ENCODE peak calls at places on chromosomes 7 and 10, in five cellular contexts. G is Ammon's horn; P is NCI-H524; Y is naive thymus-derived CD8-positive, alpha-beta T cell; D is stomach. N is an unnamed sample.

GRCh38 chr10:499991-500390 is 189.5 kb downstream of the DIP2C start:
- DNase-seq in P (no peak), G (no peak), Y (no peak), D (no peak), N (no peak)

GRCh38 chr7:8751557-8752231 is 318.3 kb downstream of the NXPH1 start:
- DNase-seq in G (no peak), Y (no peak), D (peak), P (no peak), N (no peak)

GRCh38 chr10:24884793-24885192 is 67.6 kb downstream of the PRTFDC1 start:
- DNase-seq in D (no peak), P (no peak), Y (no peak), G (no peak), N (no peak)

GRCh38 chr10:74371696-74372095 is 220.7 kb downstream of the ADK start:
- DNase-seq in P (no peak), Y (no peak), G (no peak), D (no peak), N (no peak)

GRCh38 chr7:73623798-73624668 is at the start of gene MLXIPL:
- DNase-seq in P (peak), Y (peak), G (peak), D (peak), N (peak)

GRCh38 chr7:84452618-84453017 is 258.0 kb upstream of the SEMA3A start:
- DNase-seq in Y (no peak), D (no peak), P (no peak), G (no peak), N (no peak)

GRCh38 chr10:129786216-129786615 is 177.9 kb downstream of the EBF3 start:
- DNase-seq in D (no peak), Y (no peak), G (no peak), P (no peak), N (no peak)

GRCh38 chr10:18886102-18886501 is 162.5 kb upstream of the MALRD1 start:
- DNase-seq in G (no peak), P (no peak), Y (no peak), D (no peak), N (no peak)

GRCh38 chr7:8285155-8285554 is 23.2 kb upstream of the ICA1 start:
- DNase-seq in Y (no peak), G (no peak), P (no peak), D (no peak), N (no peak)

GRCh38 chr7:21330462-21331178 is 97.3 kb upstream of the SP4 start:
- DNase-seq in P (no peak), D (no peak), Y (no peak), G (no peak), N (no peak)

GRCh38 chr10:104435822-104436221 is 82.2 kb downstream of the CFAP58 start:
- DNase-seq in Y (no peak), G (peak), D (no peak), P (no peak), N (no peak)

GRCh38 chr7:18241543-18242231 is 214.0 kb upstream of the PRPS1L1 start:
- DNase-seq in G (no peak), D (no peak), Y (no peak), P (no peak), N (no peak)

GRCh38 chr10:98602224-98602623 is 155.5 kb upstream of the HPS1 start:
- DNase-seq in Y (no peak), G (no peak), P (no peak), D (no peak), N (no peak)

GRCh38 chr10:33327750-33328149 is 6.7 kb downstream of the NRP1 start:
- DNase-seq in G (no peak), Y (no peak), P (no peak), D (no peak), N (no peak)

GRCh38 chr10:86756511-86757109 is at the start of gene BMPR1A:
- DNase-seq in Y (no peak), D (peak), P (no peak), G (no peak), N (no peak)

GRCh38 chr7:73433924-73434700 is 534 bp downstream of the FZD9 start:
- DNase-seq in Y (peak), G (no peak), P (no peak), D (no peak), N (no peak)

GRCh38 chr7:133675510-133676218 is 422.8 kb downstream of the EXOC4 start:
- DNase-seq in P (no peak), G (peak), Y (no peak), D (no peak), N (no peak)

GRCh38 chr10:1706711-1707110 is 30.6 kb downstream of the ADARB2 start:
- DNase-seq in P (no peak), G (no peak), Y (peak), D (no peak), N (no peak)

GRCh38 chr10:72692057-72692891 is at the start of gene MCU:
- DNase-seq in G (peak), Y (peak), D (peak), P (peak), N (peak)

GRCh38 chr10:58856508-58857240 is 319.8 kb upstream of the PHYHIPL start:
- DNase-seq in D (no peak), G (peak), Y (no peak), P (no peak), N (no peak)

GRCh38 chr10:121662945-121663917 is 65.0 kb upstream of the FGFR2 start:
- DNase-seq in G (peak), D (no peak), Y (no peak), P (no peak), N (peak)

GRCh38 chr7:14734839-14735321 is 167.7 kb downstream of the DGKB start:
- DNase-seq in P (no peak), D (no peak), G (no peak), Y (no peak), N (no peak)

GRCh38 chr10:119355930-119356329 is 148.6 kb downstream of the GRK5 start:
- DNase-seq in D (no peak), P (no peak), G (no peak), Y (no peak), N (no peak)

GRCh38 chr7:159099217-159099655 is 45.4 kb downstream of the VIPR2 start:
- DNase-seq in Y (no peak), G (no peak), D (peak), P (no peak), N (no peak)

N was measured in globus pallidus.